ENCODE peak calls at places on chromosomes 11 and 22, in five cellular contexts. B, X, J, F and G are unnamed samples.

GRCh38 chr22:23066200-23067022 is 3.9 kb upstream of the GNAZ start:
- DNase-seq in B (no peak), X (no peak), J (no peak), F (no peak), G (no peak)

GRCh38 chr11:64745219-64745522 is 1.2 kb upstream of the RASGRP2 start:
- DNase-seq in B (no peak), X (no peak), J (no peak), F (no peak), G (no peak)

GRCh38 chr11:46655631-46656030 is 38.3 kb downstream of the ATG13 start:
- DNase-seq in B (peak), X (no peak), J (no peak), F (peak), G (no peak)

GRCh38 chr22:18023509-18024275 is 669 bp downstream of the MICAL3 start:
- DNase-seq in B (peak), X (peak), J (peak), F (peak), G (peak)

GRCh38 chr11:74783241-74783871 is 34.7 kb downstream of the RNF169 start:
- DNase-seq in B (peak), X (peak), J (peak), F (peak), G (peak)

GRCh38 chr11:42555197-42555596 is 756.6 kb upstream of the API5 start:
- DNase-seq in B (no peak), X (no peak), J (no peak), F (no peak), G (no peak)

GRCh38 chr11:1410366-1411291 is 20.9 kb downstream of the BRSK2 start:
- DNase-seq in B (no peak), X (no peak), J (no peak), F (no peak), G (no peak)

GRCh38 chr22:19149047-19149883 is 827 bp downstream of the GSC2 start:
- DNase-seq in B (no peak), X (no peak), J (no peak), F (no peak), G (no peak)

GRCh38 chr22:45972091-45972867 is 4.7 kb downstream of the WNT7B start:
- DNase-seq in B (no peak), X (no peak), J (no peak), F (no peak), G (no peak)

GRCh38 chr11:73361953-73362776 is 14.0 kb upstream of the RELT start:
- DNase-seq in B (no peak), X (no peak), J (no peak), F (no peak), G (no peak)

GRCh38 chr11:131582021-131582531 is 211.7 kb downstream of the NTM start:
- DNase-seq in B (no peak), X (no peak), J (no peak), F (no peak), G (no peak)

GRCh38 chr11:131588057-131588456 is 217.6 kb downstream of the NTM start:
- DNase-seq in B (no peak), X (no peak), J (no peak), F (no peak), G (no peak)

GRCh38 chr11:131581006-131581405 is 210.6 kb downstream of the NTM start:
- DNase-seq in B (no peak), X (no peak), J (peak), F (peak), G (no peak)

GRCh38 chr11:131583823-131584222 is 213.4 kb downstream of the NTM start:
- DNase-seq in B (no peak), X (no peak), J (no peak), F (no peak), G (no peak)

GRCh38 chr11:131584694-131585592 is 214.5 kb downstream of the NTM start:
- DNase-seq in B (no peak), X (no peak), J (peak), F (no peak), G (no peak)
- TF ChIP-seq CTCF in B (no peak), X (peak), J (peak), F (peak), G (no peak)

DNA sequence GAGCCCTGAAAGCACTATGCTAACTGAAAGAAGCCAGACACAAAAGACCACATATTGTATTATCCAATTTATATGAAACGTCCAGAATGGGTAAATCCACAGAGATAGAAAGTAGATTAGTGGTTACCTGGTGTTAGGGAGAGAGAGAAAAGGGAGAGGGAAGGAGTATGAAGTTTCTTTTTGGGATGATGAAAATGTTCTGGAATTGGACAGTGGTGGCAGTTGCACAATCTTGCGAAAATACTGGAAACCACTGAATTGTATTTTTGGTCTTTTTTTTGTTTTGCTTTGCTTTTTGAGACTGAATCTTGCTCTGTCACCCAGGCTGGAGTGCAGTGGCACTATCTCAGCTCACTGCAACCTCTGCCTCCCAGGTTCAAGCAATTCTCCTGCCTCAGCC is 63.5 kb downstream of the MRTFA start:
- DNase-seq in B (peak), X (no peak), J (peak), F (peak), G (peak)
- H3K4me3 ChIP-seq in B (no peak), X (no peak), J (no peak), F (no peak), G (no peak)

DNA sequence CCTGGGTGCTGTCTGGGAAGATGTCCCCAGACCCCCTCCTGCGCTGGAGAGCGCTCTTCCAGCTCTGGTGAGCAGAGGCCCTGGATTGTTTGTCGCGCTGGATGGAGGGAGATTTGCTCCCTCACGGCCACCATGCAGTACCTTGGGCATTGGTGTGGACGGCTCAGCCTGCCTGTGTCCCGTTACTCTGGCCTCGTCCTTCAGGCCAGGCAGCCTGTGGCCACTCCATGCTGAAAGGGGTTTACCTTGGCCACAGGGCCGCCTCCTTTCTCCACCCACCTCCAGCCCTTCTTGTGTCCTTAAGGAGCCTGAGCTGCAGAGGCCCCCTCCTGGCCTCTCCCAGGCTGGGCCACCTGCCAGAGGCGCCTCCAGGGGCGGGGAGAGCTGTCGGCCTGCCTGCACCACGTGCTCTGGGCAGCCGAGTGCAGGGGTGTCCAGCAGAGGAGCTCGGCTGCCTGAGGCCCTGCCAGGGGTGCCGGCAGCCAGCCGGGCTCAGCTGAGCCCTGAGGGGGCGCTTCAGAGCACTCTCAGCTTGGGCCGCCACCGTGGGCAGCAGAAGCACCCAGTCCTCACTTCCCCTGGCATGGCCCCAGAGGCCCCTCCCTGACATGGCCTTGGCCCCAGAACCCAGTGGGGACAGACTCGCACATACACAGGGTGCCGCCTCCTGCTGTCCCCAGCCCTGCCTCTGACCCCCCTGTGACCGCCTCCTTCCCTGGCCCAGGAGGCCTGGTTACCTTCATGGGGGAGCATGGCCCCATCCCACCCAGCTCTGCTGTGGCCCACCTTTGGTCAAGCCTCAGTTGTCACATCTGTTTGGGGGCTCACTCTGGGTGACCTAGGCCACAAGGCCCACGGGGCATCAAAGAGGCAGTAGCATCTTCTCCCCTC is 3.4 kb downstream of the CCND1 start:
- DNase-seq in B (peak), X (peak), J (peak), F (peak), G (peak)
- TF ChIP-seq CTCF in B (peak), X (peak), J (peak), F (peak), G (peak)

DNA sequence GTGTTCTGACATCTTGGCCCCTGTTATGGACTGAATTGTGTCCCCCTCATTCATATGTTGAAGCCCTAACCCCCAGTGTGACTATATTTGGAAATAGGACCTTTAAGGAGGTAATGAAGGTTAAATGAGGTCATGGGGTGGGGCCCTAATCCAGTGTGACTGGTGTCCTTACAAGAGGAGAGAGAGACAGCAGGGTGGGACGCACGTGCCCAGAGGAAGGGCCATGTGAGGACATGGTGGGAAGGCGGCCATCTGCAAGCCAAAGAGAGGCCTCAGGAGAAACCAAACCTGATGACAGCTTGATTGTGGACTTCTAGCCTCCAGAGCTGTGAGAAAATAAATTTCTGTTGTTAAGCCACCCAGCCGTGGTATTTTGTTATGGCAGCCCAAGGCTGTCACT is 23.8 kb downstream of the SLC22A6 start:
- DNase-seq in B (no peak), X (no peak), J (no peak), F (no peak), G (no peak)
- H3K4me3 ChIP-seq in B (no peak), X (no peak), J (no peak), F (no peak), G (no peak)

GRCh38 chr11:78613053-78613813 is 38.6 kb upstream of the NARS2 start:
- DNase-seq in B (no peak), X (no peak), J (no peak), F (no peak), G (no peak)

GRCh38 chr11:78620159-78620558 is 45.5 kb upstream of the NARS2 start:
- DNase-seq in B (no peak), X (no peak), J (no peak), F (no peak), G (no peak)

GRCh38 chr11:78615724-78616123 is 41.1 kb upstream of the NARS2 start:
- DNase-seq in B (no peak), X (no peak), J (no peak), F (peak), G (no peak)
- TF ChIP-seq CTCF in B (peak), X (no peak), J (no peak), F (peak), G (peak)

GRCh38 chr22:20290045-20290392 is 21.9 kb upstream of the RTN4R start:
- DNase-seq in B (no peak), X (no peak), J (no peak), F (no peak), G (no peak)
- H3K4me3 ChIP-seq in B (no peak), X (no peak), J (no peak), F (no peak), G (no peak)

GRCh38 chr22:21713428-21714058 is 22.1 kb downstream of the YPEL1 start:
- DNase-seq in B (no peak), X (no peak), J (no peak), F (no peak), G (no peak)
- TF ChIP-seq CTCF in B (no peak), X (no peak), J (no peak), F (no peak), G (no peak)

GRCh38 chr22:35561796-35562526 is 21.3 kb downstream of the RASD2 start:
- DNase-seq in B (peak), X (peak), J (peak), F (peak), G (no peak)
- H3K4me3 ChIP-seq in B (no peak), X (no peak), J (no peak), F (no peak), G (no peak)

GRCh38 chr11:22069844-22070243 is 123.0 kb upstream of the ANO5 start:
- DNase-seq in B (no peak), X (no peak), J (no peak), F (no peak), G (no peak)
- TF ChIP-seq CTCF in B (no peak), X (no peak), J (no peak), F (no peak), G (no peak)

GRCh38 chr11:4071325-4071724 is 23.3 kb upstream of the RRM1 start:
- DNase-seq in B (no peak), X (no peak), J (no peak), F (no peak), G (no peak)

GRCh38 chr11:4072668-4073285 is 21.8 kb upstream of the RRM1 start:
- DNase-seq in B (peak), X (peak), J (peak), F (peak), G (peak)

GRCh38 chr11:4076774-4077173 is 17.8 kb upstream of the RRM1 start:
- DNase-seq in B (no peak), X (no peak), J (no peak), F (no peak), G (no peak)

GRCh38 chr11:4071828-4072421 is 22.7 kb upstream of the RRM1 start:
- DNase-seq in B (no peak), X (no peak), J (no peak), F (no peak), G (no peak)

GRCh38 chr11:4074266-4074665 is 20.3 kb upstream of the RRM1 start:
- DNase-seq in B (no peak), X (no peak), J (no peak), F (no peak), G (no peak)
- H3K4me3 ChIP-seq in B (no peak), X (no peak), J (no peak), F (no peak), G (no peak)